ENCODE peak calls at places on chromosomes 3 and 15, in six cellular contexts. D is OCI-LY7, S is mammary epithelial cell, T is neural progenitor cell, Z is GM23248, I is osteoblast. M is an unnamed sample. For H4K20me1, the result is how much of the 10 kb centered on the place peaks cover.

GRCh38 chr3:15781131-15781530 is 16.6 kb downstream of the ANKRD28 start:
- DNase-seq in Z (peak), I (no peak), D (no peak), S (no peak), T (no peak), M (no peak)

GRCh38 chr15:70853855-70854668 is at the start of gene LARP6:
- DNase-seq in Z (peak), S (peak), I (peak), D (no peak), T (peak), M (peak)

GRCh38 chr15:63938486-63939061 is 104.8 kb upstream of the HERC1 start:
- DNase-seq in S (no peak), Z (peak), T (no peak), I (peak), D (no peak), M (no peak)

GRCh38 chr15:98884894-98885293 is 122.7 kb downstream of the PGPEP1L start:
- DNase-seq in T (no peak), D (no peak), Z (no peak), I (no peak), S (no peak), M (no peak)

GRCh38 chr3:28294667-28295413 is 53.4 kb downstream of the CMC1 start:
- DNase-seq in Z (no peak), T (no peak), D (no peak), S (no peak), I (no peak), M (no peak)

GRCh38 chr15:74179101-74179841 is 5.8 kb downstream of the ISLR start:
- DNase-seq in Z (peak), S (peak), T (no peak), I (peak), D (no peak), M (peak)

GRCh38 chr3:128424508-128425069 is 42.1 kb downstream of the DNAJB8 start:
- DNase-seq in I (no peak), Z (peak), S (no peak), D (no peak), T (no peak), M (peak)

GRCh38 chr15:48811325-48811938 is 563 bp upstream of the CEP152 start:
- DNase-seq in D (peak), S (no peak), T (peak), Z (no peak), I (peak), M (no peak)

GRCh38 chr3:46725663-46726314 is 8.1 kb upstream of the PRSS50 start:
- DNase-seq in S (no peak), T (no peak), D (no peak), I (no peak), Z (no peak), M (no peak)

GRCh38 chr15:71224024-71224423 is 108.8 kb downstream of the THSD4 start:
- DNase-seq in S (peak), Z (no peak), T (no peak), D (no peak), I (no peak), M (no peak)

GRCh38 chr15:67241132-67241855 is 13.2 kb downstream of the AAGAB start:
- DNase-seq in T (peak), Z (no peak), S (peak), I (no peak), D (peak), M (no peak)

GRCh38 chr3:127193341-127193740 is 410 bp downstream of the PRR23E start:
- DNase-seq in T (no peak), S (no peak), I (no peak), D (no peak), Z (no peak), M (no peak)

GRCh38 chr15:59812889-59813288 is 123.8 kb upstream of the BNIP2 start:
- DNase-seq in T (no peak), Z (no peak), I (no peak), D (no peak), S (no peak), M (no peak)

GRCh38 chr15:29924750-29925149 is 102.5 kb upstream of the TJP1 start:
- DNase-seq in I (peak), T (peak), S (peak), Z (peak), D (no peak), M (peak)

GRCh38 chr15:77115179-77115578 is 44.3 kb upstream of the TSPAN3 start:
- DNase-seq in D (no peak), I (no peak), S (no peak), Z (no peak), T (no peak), M (no peak)

GRCh38 chr3:185717121-185717520 is 107.7 kb downstream of the IGF2BP2 start:
- DNase-seq in T (no peak), S (peak), I (peak), D (no peak), Z (peak), M (no peak)

GRCh38 chr3:160564949-160565441 is 376 bp downstream of the KPNA4 start:
- DNase-seq in D (peak), I (peak), S (peak), T (peak), Z (peak), M (peak)

GRCh38 chr3:180036092-180036677 is 552 bp downstream of the PEX5L start:
- DNase-seq in T (peak), Z (no peak), I (peak), D (no peak), S (no peak), M (no peak)

GRCh38 chr3:117036259-117036799 is 326.8 kb downstream of the TUSC7 start:
- DNase-seq in D (no peak), I (peak), S (no peak), Z (peak), T (no peak), M (no peak)

GRCh38 chr15:82111918-82112317 is 66.1 kb upstream of the MEX3B start:
- DNase-seq in D (no peak), S (no peak), Z (peak), T (no peak), I (no peak), M (no peak)

GRCh38 chr15:85592148-85592547 is 202.6 kb downstream of the KLHL25 start:
- DNase-seq in D (no peak), T (no peak), S (peak), Z (peak), I (no peak), M (peak)

GRCh38 chr15:42593143-42593542 is 17.7 kb downstream of the STARD9 start:
- DNase-seq in Z (peak), S (no peak), T (no peak), I (no peak), D (no peak), M (no peak)

GRCh38 chr15:80476036-80476435 is 71.9 kb downstream of the ARNT2 start:
- DNase-seq in I (no peak), S (no peak), D (no peak), Z (no peak), T (no peak), M (no peak)

GRCh38 chr15:52262364-52262763 is 33.2 kb downstream of the MYO5C start:
- DNase-seq in Z (no peak), T (no peak), I (peak), D (no peak), S (no peak), M (no peak)

GRCh38 chr15:78072080-78072892 is 5.2 kb downstream of the TBC1D2B start:
- DNase-seq in T (no peak), S (no peak), Z (peak), I (peak), D (no peak), M (no peak)

GRCh38 chr3:148366743-148367410 is 330.8 kb upstream of the AGTR1 start:
- DNase-seq in T (no peak), Z (peak), S (no peak), I (no peak), D (no peak), M (no peak)

GRCh38 chr3:42306499-42306898 is 40.5 kb upstream of the CCK start:
- DNase-seq in S (no peak), Z (no peak), D (no peak), T (no peak), I (no peak), M (no peak)

GRCh38 chr15:34056921-34057320 is 17.9 kb upstream of the AVEN start:
- DNase-seq in Z (peak), D (no peak), T (no peak), I (no peak), S (no peak), M (no peak)

GRCh38 chr3:15318661-15319060 is 13.7 kb downstream of the SH3BP5 start:
- DNase-seq in D (no peak), T (no peak), S (no peak), Z (no peak), I (no peak), M (no peak)

GRCh38 chr3:177335728-177336127 is 138.4 kb upstream of the TBL1XR1 start:
- DNase-seq in I (no peak), D (no peak), T (no peak), S (peak), Z (peak), M (no peak)

GRCh38 chr3:180871901-180872300 is 40.6 kb upstream of the FXR1 start:
- DNase-seq in I (peak), T (no peak), D (no peak), S (no peak), Z (peak), M (no peak)

GRCh38 chr3:42778644-42779043 is 5.6 kb upstream of the CCDC13 start:
- DNase-seq in I (peak), D (no peak), S (no peak), Z (peak), T (no peak), M (no peak)

GRCh38 chr3:176362191-176362731 is 835.0 kb downstream of the TBL1XR1 start:
- DNase-seq in Z (no peak), I (no peak), D (no peak), S (no peak), T (peak), M (no peak)

GRCh38 chr3:27758083-27758482 is 36.0 kb upstream of the EOMES start:
- DNase-seq in T (no peak), S (peak), D (no peak), I (peak), Z (peak), M (peak)

GRCh38 chr3:112327371-112327951 is 5.5 kb upstream of the CD200 start:
- DNase-seq in I (peak), T (peak), D (peak), Z (peak), S (peak), M (peak)

GRCh38 chr3:66693461-66693912 is 192.7 kb upstream of the LRIG1 start:
- DNase-seq in S (no peak), I (peak), Z (peak), T (no peak), D (no peak), M (no peak)

DNA sequence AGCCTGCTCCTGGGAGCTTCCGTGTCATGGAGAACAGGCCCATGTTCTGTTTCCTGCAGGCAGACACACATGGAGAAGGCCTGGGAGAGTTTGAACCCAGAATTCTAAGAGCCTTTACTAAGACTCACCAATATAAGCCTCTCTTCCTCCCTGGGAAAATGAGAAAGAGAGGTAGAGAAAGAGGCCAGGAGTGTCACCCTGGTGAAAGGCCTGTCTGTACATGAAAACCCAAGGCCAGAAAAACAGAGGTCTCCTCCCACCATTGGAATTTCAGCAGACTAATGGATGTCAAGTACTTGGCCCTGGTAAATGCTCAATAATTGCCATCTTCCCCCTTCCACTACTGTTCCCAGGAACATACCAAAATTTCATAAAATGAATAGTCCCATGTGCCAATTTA is 117.6 kb downstream of the TOP2B start:
- DNase-seq in T (no peak), Z (no peak), S (peak), I (no peak), D (no peak), M (no peak)
- H3K4me2 ChIP-seq in T (no peak), Z (no peak), S (peak), I (no peak), D (no peak), M (no peak)

GRCh38 chr3:14280326-14280725 is 101.7 kb downstream of the LSM3 start:
- DNase-seq in S (peak), D (no peak), T (no peak), Z (peak), I (peak), M (peak)

GRCh38 chr3:14279706-14280061 is 101.1 kb downstream of the LSM3 start:
- DNase-seq in Z (no peak), T (no peak), S (no peak), I (peak), D (no peak), M (no peak)

GRCh38 chr3:14278265-14278798 is 99.7 kb downstream of the LSM3 start:
- DNase-seq in D (no peak), S (no peak), I (no peak), T (no peak), Z (no peak), M (no peak)

GRCh38 chr3:14277557-14277956 is 98.9 kb downstream of the LSM3 start:
- DNase-seq in S (no peak), T (no peak), Z (no peak), I (peak), D (no peak), M (no peak)

GRCh38 chr3:14278799-14279705 is 100.4 kb downstream of the LSM3 start:
- DNase-seq in T (no peak), D (no peak), Z (no peak), I (peak), S (no peak), M (no peak)
- H2AFZ ChIP-seq in T (no peak), D (no peak), Z (no peak), I (no peak), S (no peak), M (no peak)

GRCh38 chr3:12919205-12919604 is 77.8 kb upstream of the RPL32 start:
- DNase-seq in T (no peak), S (no peak), D (no peak), Z (no peak), I (no peak), M (no peak)

GRCh38 chr3:12922299-12922698 is 80.9 kb upstream of the RPL32 start:
- DNase-seq in S (no peak), I (no peak), D (no peak), Z (no peak), T (no peak), M (no peak)

GRCh38 chr3:12920967-12921366 is 79.6 kb upstream of the RPL32 start:
- DNase-seq in Z (no peak), S (no peak), T (no peak), I (no peak), D (no peak), M (no peak)

GRCh38 chr3:12922881-12923431 is 81.6 kb upstream of the RPL32 start:
- DNase-seq in T (no peak), S (no peak), D (no peak), Z (no peak), I (no peak), M (no peak)

DNA sequence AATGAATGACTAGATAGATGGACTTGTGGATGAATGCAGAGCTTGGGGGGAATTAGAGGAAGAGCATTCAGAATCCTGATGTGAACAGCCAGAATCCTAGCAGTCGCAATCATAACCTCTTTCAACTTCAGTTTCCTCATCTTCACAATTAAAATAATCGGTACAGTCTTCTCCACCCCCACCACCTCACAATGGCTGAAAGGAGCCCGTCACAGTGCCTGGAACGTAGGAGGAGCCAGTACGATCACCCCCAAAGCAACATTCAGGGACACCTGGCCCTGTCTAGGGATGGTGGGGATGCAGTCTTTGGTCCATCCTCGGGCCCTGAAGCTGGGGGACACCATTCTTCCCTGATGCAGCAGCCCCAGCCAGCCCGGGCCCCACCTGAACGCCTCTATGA is 80.4 kb upstream of the RPL32 start:
- DNase-seq in I (no peak), S (no peak), D (no peak), T (no peak), Z (no peak), M (no peak)
- H4K20me1 ChIP-seq in I (under half), S (under half), D (under half), T (under half), Z (under half), M (under half)

DNA sequence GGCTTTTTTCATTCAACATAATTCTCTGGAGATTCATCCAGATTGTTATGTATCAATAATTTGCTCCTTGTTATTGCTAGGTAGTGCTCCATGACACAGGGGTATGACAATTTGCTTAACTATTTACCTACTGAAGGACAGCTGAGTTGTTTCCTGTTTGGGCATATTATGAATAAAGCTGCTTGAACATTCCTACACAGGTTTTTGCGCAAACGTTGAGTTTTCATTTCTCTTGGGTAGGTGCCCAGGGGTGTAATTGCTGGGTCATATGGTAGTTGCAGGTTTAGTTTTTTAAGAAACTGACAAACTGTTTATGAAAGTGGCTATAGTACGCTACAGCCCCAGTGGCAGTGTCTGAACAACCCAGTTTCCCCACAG is 21.4 kb downstream of the BDH1 start:
- DNase-seq in I (no peak), Z (no peak), S (peak), T (no peak), D (no peak), M (peak)
- H3K4me2 ChIP-seq in I (no peak), Z (no peak), S (peak), T (no peak), D (no peak), M (peak)

GRCh38 chr3:40046149-40046548 is 236.7 kb downstream of the MYRIP start:
- DNase-seq in S (no peak), T (no peak), Z (no peak), I (no peak), D (no peak), M (no peak)
- H2AFZ ChIP-seq in S (no peak), T (no peak), Z (no peak), I (no peak), D (no peak), M (no peak)

DNA sequence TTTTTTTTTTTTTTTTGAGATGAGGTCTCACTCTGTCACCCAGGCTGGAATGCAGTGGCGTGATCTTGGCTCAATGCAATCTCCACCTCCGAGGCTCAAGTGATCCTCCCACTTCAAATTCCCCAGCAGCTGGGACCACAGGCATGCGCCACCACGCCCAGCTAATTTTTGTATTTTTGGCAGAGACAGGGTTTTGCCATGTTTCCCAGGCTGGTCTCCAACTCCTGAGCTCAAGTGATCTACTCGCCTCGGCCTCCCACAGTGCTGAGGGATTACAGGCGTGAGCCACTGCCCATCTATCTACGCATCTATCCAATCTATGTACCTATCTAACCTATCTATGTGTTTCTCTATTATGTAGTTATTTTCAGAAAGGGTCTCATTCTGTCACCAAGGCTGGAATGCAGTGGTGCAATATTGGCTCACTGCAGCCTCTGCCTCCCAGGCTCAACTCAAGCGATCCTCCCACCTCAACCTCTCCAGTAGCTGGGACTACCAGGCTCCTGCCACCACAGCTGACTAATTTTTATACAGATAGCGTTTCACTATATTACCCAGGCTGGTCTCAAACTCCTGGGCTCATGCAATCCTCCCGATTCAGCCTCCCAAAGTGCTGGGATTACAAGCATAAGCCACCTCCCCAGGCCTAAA is 20.2 kb upstream of the GPX1 start:
- DNase-seq in Z (peak), T (no peak), D (no peak), S (peak), I (no peak), M (no peak)
- H4K20me1 ChIP-seq in Z (under half), T (half or more), D (under half), S (under half), I (half or more), M (under half)

GRCh38 chr3:152375546-152375945 is 106.8 kb downstream of the MBNL1 start:
- DNase-seq in S (no peak), T (no peak), Z (no peak), D (peak), I (no peak), M (no peak)
- H3K4me2 ChIP-seq in S (no peak), T (no peak), Z (no peak), D (peak), I (peak), M (no peak)

M was measured in PC-9.